ENCODE peak calls at places on chromosomes 12 and 14, in ten cellular contexts. One of them, this sample, is unnamed.

GRCh38 chr12:88015825-88016224 is 13.4 kb downstream of the C12orf50 start:
- DNase-seq in body of pancreas: no peak
- DNase-seq in colonic mucosa: no peak
- DNase-seq in AG04449: no peak
- DNase-seq in AG09319: no peak
- DNase-seq in H9: no peak
- DNase-seq in fibroblast of the aortic adventitia: no peak
- DNase-seq in hepatocyte: no peak
- DNase-seq in endodermal cell: no peak
- DNase-seq in mammary epithelial cell: no peak
- DNase-seq in this sample: no peak

GRCh38 chr14:71415404-71415690 is 508.1 kb downstream of the PCNX1 start:
- DNase-seq in body of pancreas: no peak
- DNase-seq in hepatocyte: no peak
- DNase-seq in H9: no peak
- DNase-seq in AG04449: peak
- DNase-seq in endodermal cell: no peak
- DNase-seq in AG09319: peak
- DNase-seq in mammary epithelial cell: no peak
- DNase-seq in colonic mucosa: no peak
- DNase-seq in fibroblast of the aortic adventitia: peak
- DNase-seq in this sample: no peak

GRCh38 chr12:47602330-47602729 is 103.5 kb downstream of the RPAP3 start:
- DNase-seq in body of pancreas: no peak
- DNase-seq in fibroblast of the aortic adventitia: peak
- DNase-seq in AG09319: no peak
- DNase-seq in endodermal cell: no peak
- DNase-seq in H9: no peak
- DNase-seq in mammary epithelial cell: no peak
- DNase-seq in AG04449: peak
- DNase-seq in colonic mucosa: no peak
- DNase-seq in hepatocyte: no peak
- DNase-seq in this sample: no peak

GRCh38 chr14:65792208-65792905 is 379.8 kb downstream of the FUT8 start:
- DNase-seq in colonic mucosa: no peak
- DNase-seq in endodermal cell: peak
- DNase-seq in mammary epithelial cell: peak
- DNase-seq in H9: no peak
- DNase-seq in body of pancreas: no peak
- DNase-seq in AG09319: no peak
- DNase-seq in hepatocyte: peak
- DNase-seq in AG04449: no peak
- DNase-seq in fibroblast of the aortic adventitia: peak
- DNase-seq in this sample: no peak

GRCh38 chr12:94783343-94783742 is 133.0 kb upstream of the TMCC3 start:
- DNase-seq in hepatocyte: no peak
- DNase-seq in endodermal cell: no peak
- DNase-seq in AG04449: no peak
- DNase-seq in fibroblast of the aortic adventitia: peak
- DNase-seq in colonic mucosa: no peak
- DNase-seq in mammary epithelial cell: no peak
- DNase-seq in body of pancreas: no peak
- DNase-seq in AG09319: no peak
- DNase-seq in H9: no peak
- DNase-seq in this sample: no peak

GRCh38 chr14:98237939-98238338 is 1034.1 kb downstream of the BCL11B start:
- DNase-seq in H9: no peak
- DNase-seq in colonic mucosa: no peak
- DNase-seq in endodermal cell: no peak
- DNase-seq in body of pancreas: no peak
- DNase-seq in AG04449: no peak
- DNase-seq in mammary epithelial cell: no peak
- DNase-seq in fibroblast of the aortic adventitia: no peak
- DNase-seq in AG09319: no peak
- DNase-seq in hepatocyte: no peak
- DNase-seq in this sample: no peak

GRCh38 chr12:65825573-65826512 is 1.6 kb downstream of the HMGA2 start:
- DNase-seq in fibroblast of the aortic adventitia: peak
- DNase-seq in colonic mucosa: peak
- DNase-seq in endodermal cell: peak
- DNase-seq in mammary epithelial cell: no peak
- DNase-seq in H9: peak
- DNase-seq in hepatocyte: peak
- DNase-seq in body of pancreas: peak
- DNase-seq in AG04449: no peak
- DNase-seq in AG09319: no peak
- DNase-seq in this sample: no peak

GRCh38 chr14:99675951-99676350 is 8.1 kb upstream of the CYP46A1 start:
- DNase-seq in body of pancreas: no peak
- DNase-seq in endodermal cell: no peak
- DNase-seq in AG04449: no peak
- DNase-seq in fibroblast of the aortic adventitia: no peak
- DNase-seq in H9: no peak
- DNase-seq in AG09319: no peak
- DNase-seq in mammary epithelial cell: no peak
- DNase-seq in colonic mucosa: no peak
- DNase-seq in hepatocyte: no peak
- DNase-seq in this sample: no peak

GRCh38 chr12:40953076-40953475 is 235.0 kb upstream of the PDZRN4 start:
- DNase-seq in body of pancreas: no peak
- DNase-seq in colonic mucosa: no peak
- DNase-seq in AG09319: peak
- DNase-seq in fibroblast of the aortic adventitia: no peak
- DNase-seq in endodermal cell: no peak
- DNase-seq in AG04449: no peak
- DNase-seq in hepatocyte: no peak
- DNase-seq in mammary epithelial cell: no peak
- DNase-seq in H9: no peak
- DNase-seq in this sample: no peak

GRCh38 chr12:113248046-113248825 is 27.0 kb downstream of the TPCN1 start:
- DNase-seq in endodermal cell: peak
- DNase-seq in mammary epithelial cell: no peak
- DNase-seq in fibroblast of the aortic adventitia: no peak
- DNase-seq in H9: no peak
- DNase-seq in AG04449: no peak
- DNase-seq in AG09319: no peak
- DNase-seq in hepatocyte: no peak
- DNase-seq in body of pancreas: no peak
- DNase-seq in colonic mucosa: no peak
- DNase-seq in this sample: no peak

GRCh38 chr12:104456950-104457745 is 400 bp downstream of the CHST11 start:
- DNase-seq in endodermal cell: peak
- DNase-seq in AG04449: peak
- DNase-seq in H9: peak
- DNase-seq in body of pancreas: peak
- DNase-seq in fibroblast of the aortic adventitia: peak
- DNase-seq in mammary epithelial cell: peak
- DNase-seq in AG09319: peak
- DNase-seq in hepatocyte: peak
- DNase-seq in colonic mucosa: peak
- DNase-seq in this sample: peak
- TF ChIP-seq CTCF in endodermal cell: peak
- TF ChIP-seq CTCF in AG04449: peak
- TF ChIP-seq CTCF in H9: peak
- TF ChIP-seq CTCF in body of pancreas: no peak
- TF ChIP-seq CTCF in fibroblast of the aortic adventitia: peak
- TF ChIP-seq CTCF in mammary epithelial cell: peak
- TF ChIP-seq CTCF in AG09319: peak
- TF ChIP-seq CTCF in hepatocyte: peak
- TF ChIP-seq CTCF in colonic mucosa: no peak
- TF ChIP-seq CTCF in this sample: no peak

GRCh38 chr12:9751204-9752144 is 9.2 kb downstream of the CD69 start:
- DNase-seq in AG04449: no peak
- DNase-seq in endodermal cell: no peak
- DNase-seq in hepatocyte: no peak
- DNase-seq in mammary epithelial cell: peak
- DNase-seq in colonic mucosa: no peak
- DNase-seq in fibroblast of the aortic adventitia: peak
- DNase-seq in AG09319: no peak
- DNase-seq in body of pancreas: no peak
- DNase-seq in H9: no peak
- DNase-seq in this sample: no peak
- TF ChIP-seq CTCF in AG04449: peak
- TF ChIP-seq CTCF in endodermal cell: no peak
- TF ChIP-seq CTCF in hepatocyte: no peak
- TF ChIP-seq CTCF in mammary epithelial cell: peak
- TF ChIP-seq CTCF in colonic mucosa: no peak
- TF ChIP-seq CTCF in fibroblast of the aortic adventitia: peak
- TF ChIP-seq CTCF in AG09319: peak
- TF ChIP-seq CTCF in body of pancreas: no peak
- TF ChIP-seq CTCF in H9: no peak
- TF ChIP-seq CTCF in this sample: no peak

GRCh38 chr12:130280226-130280625 is 57.5 kb upstream of the PIWIL1 start:
- DNase-seq in colonic mucosa: no peak
- DNase-seq in hepatocyte: no peak
- DNase-seq in fibroblast of the aortic adventitia: no peak
- DNase-seq in body of pancreas: no peak
- DNase-seq in AG04449: no peak
- DNase-seq in endodermal cell: no peak
- DNase-seq in mammary epithelial cell: no peak
- DNase-seq in AG09319: no peak
- DNase-seq in H9: no peak
- DNase-seq in this sample: no peak

GRCh38 chr12:130286741-130287140 is 50.9 kb upstream of the PIWIL1 start:
- DNase-seq in H9: no peak
- DNase-seq in colonic mucosa: no peak
- DNase-seq in AG04449: no peak
- DNase-seq in mammary epithelial cell: no peak
- DNase-seq in hepatocyte: no peak
- DNase-seq in fibroblast of the aortic adventitia: no peak
- DNase-seq in AG09319: no peak
- DNase-seq in endodermal cell: no peak
- DNase-seq in body of pancreas: peak
- DNase-seq in this sample: no peak

GRCh38 chr12:130286041-130286440 is 51.6 kb upstream of the PIWIL1 start:
- DNase-seq in AG04449: no peak
- DNase-seq in colonic mucosa: no peak
- DNase-seq in AG09319: no peak
- DNase-seq in body of pancreas: no peak
- DNase-seq in hepatocyte: no peak
- DNase-seq in fibroblast of the aortic adventitia: no peak
- DNase-seq in mammary epithelial cell: no peak
- DNase-seq in endodermal cell: peak
- DNase-seq in H9: peak
- DNase-seq in this sample: no peak

GRCh38 chr12:130281157-130281799 is 56.4 kb upstream of the PIWIL1 start:
- DNase-seq in endodermal cell: peak
- DNase-seq in AG04449: no peak
- DNase-seq in colonic mucosa: no peak
- DNase-seq in AG09319: no peak
- DNase-seq in hepatocyte: peak
- DNase-seq in body of pancreas: peak
- DNase-seq in H9: peak
- DNase-seq in fibroblast of the aortic adventitia: no peak
- DNase-seq in mammary epithelial cell: no peak
- DNase-seq in this sample: no peak
- TF ChIP-seq CTCF in endodermal cell: peak
- TF ChIP-seq CTCF in AG04449: peak
- TF ChIP-seq CTCF in colonic mucosa: peak
- TF ChIP-seq CTCF in AG09319: peak
- TF ChIP-seq CTCF in hepatocyte: peak
- TF ChIP-seq CTCF in body of pancreas: peak
- TF ChIP-seq CTCF in H9: peak
- TF ChIP-seq CTCF in fibroblast of the aortic adventitia: peak
- TF ChIP-seq CTCF in mammary epithelial cell: peak
- TF ChIP-seq CTCF in this sample: no peak

GRCh38 chr14:69770559-69770958 is 3.6 kb downstream of the SRSF5 start:
- DNase-seq in mammary epithelial cell: no peak
- DNase-seq in AG04449: no peak
- DNase-seq in H9: no peak
- DNase-seq in endodermal cell: peak
- DNase-seq in colonic mucosa: no peak
- DNase-seq in body of pancreas: no peak
- DNase-seq in hepatocyte: no peak
- DNase-seq in fibroblast of the aortic adventitia: no peak
- DNase-seq in AG09319: no peak
- DNase-seq in this sample: no peak

GRCh38 chr14:69771136-69771535 is 4.2 kb downstream of the SRSF5 start:
- DNase-seq in mammary epithelial cell: no peak
- DNase-seq in hepatocyte: no peak
- DNase-seq in endodermal cell: peak
- DNase-seq in body of pancreas: no peak
- DNase-seq in fibroblast of the aortic adventitia: no peak
- DNase-seq in AG09319: no peak
- DNase-seq in AG04449: no peak
- DNase-seq in H9: no peak
- DNase-seq in colonic mucosa: no peak
- DNase-seq in this sample: no peak

GRCh38 chr14:69775012-69775411 is 8.1 kb downstream of the SRSF5 start:
- DNase-seq in endodermal cell: no peak
- DNase-seq in H9: no peak
- DNase-seq in mammary epithelial cell: no peak
- DNase-seq in colonic mucosa: no peak
- DNase-seq in fibroblast of the aortic adventitia: no peak
- DNase-seq in AG04449: no peak
- DNase-seq in AG09319: no peak
- DNase-seq in body of pancreas: no peak
- DNase-seq in hepatocyte: no peak
- DNase-seq in this sample: no peak

GRCh38 chr14:69773571-69774276 is 6.8 kb downstream of the SRSF5 start:
- DNase-seq in mammary epithelial cell: no peak
- DNase-seq in endodermal cell: peak
- DNase-seq in H9: no peak
- DNase-seq in hepatocyte: no peak
- DNase-seq in body of pancreas: no peak
- DNase-seq in colonic mucosa: no peak
- DNase-seq in AG09319: no peak
- DNase-seq in AG04449: no peak
- DNase-seq in fibroblast of the aortic adventitia: no peak
- DNase-seq in this sample: no peak

DNA sequence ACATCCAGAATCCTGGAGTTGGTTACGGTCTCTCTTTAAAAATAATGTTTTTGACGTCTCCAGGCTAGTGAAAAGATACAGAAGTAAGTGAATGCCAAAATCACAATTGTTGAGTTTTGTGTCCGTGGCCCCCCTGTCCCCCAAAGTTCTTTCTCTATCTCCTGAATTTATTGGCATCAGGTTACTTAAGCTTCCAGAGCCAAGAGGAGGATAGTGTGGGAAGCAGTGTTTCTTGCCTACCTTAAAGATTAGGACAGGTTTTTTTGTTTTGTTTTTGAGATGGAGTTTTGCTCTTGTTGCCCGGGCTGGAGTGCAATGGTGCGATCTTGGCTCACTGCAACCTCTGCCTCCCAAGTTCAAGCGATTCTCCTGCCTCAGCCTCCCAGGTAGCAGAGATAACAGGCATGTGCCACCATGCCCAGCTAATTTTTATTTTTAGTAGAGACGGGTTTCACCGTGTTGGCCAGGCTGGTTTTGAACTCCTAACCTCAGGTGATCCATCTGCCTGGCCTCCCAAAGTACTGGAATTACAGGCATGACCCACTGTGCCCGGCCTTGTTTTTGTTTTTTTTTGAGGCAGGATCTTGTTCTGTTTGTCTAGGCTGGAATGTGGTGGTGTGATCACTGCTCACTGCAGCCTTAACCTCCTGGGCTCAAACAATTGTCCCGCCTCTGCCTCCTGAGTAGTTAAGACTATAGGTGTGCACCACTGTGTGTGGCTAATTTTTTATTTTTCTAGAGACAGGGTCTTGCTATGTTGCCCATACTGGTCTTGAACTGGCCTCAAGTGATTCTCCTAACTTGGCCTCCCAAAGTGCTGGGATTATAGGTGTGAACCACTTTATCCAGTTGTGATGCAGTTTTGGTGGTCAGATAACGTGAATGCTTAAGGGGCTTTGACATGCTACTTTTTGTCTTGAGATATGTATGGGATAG is 5.4 kb downstream of the SRSF5 start:
- DNase-seq in H9: no peak
- DNase-seq in AG04449: no peak
- DNase-seq in mammary epithelial cell: no peak
- DNase-seq in hepatocyte: no peak
- DNase-seq in colonic mucosa: no peak
- DNase-seq in fibroblast of the aortic adventitia: no peak
- DNase-seq in AG09319: no peak
- DNase-seq in endodermal cell: peak
- DNase-seq in body of pancreas: no peak
- DNase-seq in this sample: no peak
- TF ChIP-seq CTCF in H9: no peak
- TF ChIP-seq CTCF in AG04449: no peak
- TF ChIP-seq CTCF in mammary epithelial cell: no peak
- TF ChIP-seq CTCF in hepatocyte: no peak
- TF ChIP-seq CTCF in colonic mucosa: no peak
- TF ChIP-seq CTCF in fibroblast of the aortic adventitia: no peak
- TF ChIP-seq CTCF in AG09319: no peak
- TF ChIP-seq CTCF in endodermal cell: no peak
- TF ChIP-seq CTCF in body of pancreas: no peak
- TF ChIP-seq CTCF in this sample: no peak